ENCODE peak calls at places on chromosomes 6 and 20, in five cellular contexts. M, I, F, D and P are unnamed samples.
A peak's percentile ranks its signal among the peaks of the same experiment; 100 is the strongest.

GRCh38 chr6:14665827-14666724 is 548.5 kb downstream of the CD83 start:
- DNase-seq in D (no peak), F (peak; percentile 92), M (no peak), I (peak; percentile 51), P (no peak)

GRCh38 chr6:161010418-161010817 is 18.8 kb downstream of the MAP3K4 start:
- DNase-seq in M (no peak), D (no peak), F (peak; percentile 63), I (no peak), P (no peak)

GRCh38 chr6:46674410-46674809 is 13.3 kb upstream of the TDRD6 start:
- DNase-seq in M (no peak), I (no peak), D (no peak), F (no peak), P (no peak)

GRCh38 chr6:6105472-6106036 is 98.8 kb upstream of the NRN1 start:
- DNase-seq in D (no peak), I (no peak), M (no peak), F (no peak), P (no peak)

GRCh38 chr6:31172973-31173384 is 2.5 kb upstream of the POU5F1 start:
- DNase-seq in D (no peak), F (no peak), I (no peak), M (no peak), P (no peak)

GRCh38 chr6:66183982-66184555 is 477.0 kb upstream of the EYS start:
- DNase-seq in F (no peak), D (no peak), I (no peak), M (no peak), P (no peak)

GRCh38 chr6:31676904-31677303 is 4.0 kb downstream of the LY6G5C start:
- DNase-seq in M (no peak), F (no peak), D (no peak), I (no peak), P (no peak)

GRCh38 chr6:93624408-93624807 is 205.0 kb upstream of the EPHA7 start:
- DNase-seq in M (no peak), I (no peak), D (no peak), F (peak; percentile 2), P (no peak)

GRCh38 chr6:124964084-124964763 is 2.0 kb downstream of the RNF217 start:
- DNase-seq in I (peak; percentile 89), M (no peak), D (peak; percentile 69), F (peak; percentile 69), P (no peak)

GRCh38 chr6:148272084-148272483 is 70.6 kb upstream of the SASH1 start:
- DNase-seq in F (peak; percentile 90), M (no peak), D (no peak), I (no peak), P (no peak)

GRCh38 chr6:167492096-167492449 is 167.2 kb downstream of the TTLL2 start:
- DNase-seq in F (peak; percentile 24), I (no peak), M (no peak), D (no peak), P (no peak)

GRCh38 chr6:141388666-141389065 is 744.1 kb upstream of the GJE1 start:
- DNase-seq in M (no peak), D (no peak), F (no peak), I (no peak), P (no peak)

DNA sequence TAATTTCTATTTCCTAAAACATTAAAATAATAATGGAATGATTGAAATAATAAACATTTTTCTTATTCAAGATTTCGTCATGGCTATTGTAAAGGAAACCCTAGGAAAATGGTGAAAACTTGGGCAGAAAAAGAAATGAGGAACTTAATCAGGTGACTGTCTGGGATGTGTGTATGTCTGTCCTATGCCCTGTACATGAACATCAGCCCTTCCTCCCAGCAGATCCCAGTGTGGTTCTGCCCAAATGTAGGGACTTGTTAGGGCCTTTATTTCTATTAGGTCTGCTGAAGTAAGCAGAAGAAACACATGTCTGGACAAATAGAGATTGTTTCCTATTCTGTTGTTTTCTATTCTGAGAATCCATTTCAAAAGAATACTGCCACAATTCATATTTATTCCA is 13.1 kb downstream of the RIOK1 start:
- DNase-seq in I (no peak), M (no peak), F (no peak), D (no peak), P (no peak)
- TF ChIP-seq CTCF in I (no peak), M (no peak), F (no peak), D (no peak), P (no peak)

GRCh38 chr20:38387953-38388352 is 41.7 kb downstream of the LBP start:
- DNase-seq in I (no peak), D (no peak), M (no peak), F (no peak), P (no peak)
- TF ChIP-seq CTCF in I (no peak), D (no peak), M (no peak), F (no peak), P (no peak)

DNA sequence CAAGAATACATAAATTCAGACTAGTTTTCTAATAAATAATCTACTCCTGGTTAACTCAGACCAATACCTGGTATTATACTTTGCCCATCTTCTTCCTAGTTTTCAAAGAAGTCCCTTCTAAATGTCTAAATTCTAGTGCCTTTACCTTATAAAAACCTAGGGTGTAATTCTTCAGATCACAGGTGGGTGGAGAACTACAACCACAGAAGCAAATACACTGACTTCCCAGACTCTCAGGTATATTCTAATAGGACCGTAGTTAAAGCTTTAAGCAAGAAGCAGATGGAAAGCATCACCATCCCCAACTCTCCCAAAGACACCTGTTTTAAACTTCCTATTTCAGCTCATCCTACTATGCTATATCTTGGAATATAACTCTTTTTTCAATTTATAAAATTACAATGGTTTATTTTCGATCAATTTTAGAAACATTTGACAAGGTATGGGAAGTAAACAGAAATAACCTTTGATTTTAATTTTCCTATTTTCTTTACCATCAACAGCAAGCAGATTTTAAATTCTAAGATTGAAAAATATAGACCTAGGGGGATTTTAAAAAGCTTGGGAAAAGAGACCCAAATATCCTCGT is 15.8 kb downstream of the MAN1A1 start:
- DNase-seq in I (no peak), M (peak; percentile 40), F (no peak), D (no peak), P (no peak)
- TF ChIP-seq CTCF in I (peak; percentile 44), M (peak; percentile 58), F (peak; percentile 4), D (peak; percentile 48), P (peak; percentile 66)

GRCh38 chr20:54237544-54237943 is 29.7 kb downstream of the PFDN4 start:
- DNase-seq in I (no peak), D (no peak), M (no peak), F (no peak), P (no peak)
- TF ChIP-seq CTCF in I (no peak), D (no peak), M (no peak), F (no peak), P (no peak)

DNA sequence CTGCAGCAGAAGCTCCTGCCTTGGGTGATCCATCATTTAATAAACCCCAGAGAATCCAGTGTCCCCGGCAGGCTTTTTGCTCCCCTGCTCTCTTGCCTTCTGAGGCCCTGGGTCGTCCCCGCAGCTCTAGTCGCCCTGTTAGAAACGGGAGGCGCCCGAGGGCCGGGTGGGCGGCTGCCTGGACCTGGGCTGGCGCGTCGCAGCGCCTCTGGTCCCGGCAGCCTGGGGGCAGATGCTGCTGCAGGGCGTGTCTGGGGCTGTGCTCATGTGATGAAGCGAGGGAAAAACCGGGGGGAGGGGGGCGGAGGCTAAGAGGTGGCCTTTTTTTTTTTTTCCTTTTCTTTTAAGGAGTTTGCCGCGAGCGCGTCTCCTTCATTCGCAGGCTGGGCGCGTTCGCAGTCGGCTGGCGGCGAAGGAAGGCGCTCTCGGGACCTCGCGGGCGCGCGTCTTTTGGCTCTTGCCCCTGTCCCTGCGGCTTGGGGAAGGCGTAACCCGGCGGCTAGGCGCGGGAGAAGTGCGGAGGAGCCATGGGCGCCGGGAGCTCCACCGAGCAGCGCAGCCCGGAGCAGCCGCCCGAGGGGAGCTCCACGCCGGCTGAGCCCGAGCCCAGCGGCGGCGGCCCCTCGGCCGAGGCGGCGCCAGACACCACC is 394 bp downstream of the AKAP12 start:
- DNase-seq in F (peak; percentile 82), I (peak; percentile 44), D (peak; percentile 61), M (no peak), P (peak; percentile 67)
- TF ChIP-seq CTCF in F (peak; percentile 17), I (no peak), D (no peak), M (no peak), P (no peak)

DNA sequence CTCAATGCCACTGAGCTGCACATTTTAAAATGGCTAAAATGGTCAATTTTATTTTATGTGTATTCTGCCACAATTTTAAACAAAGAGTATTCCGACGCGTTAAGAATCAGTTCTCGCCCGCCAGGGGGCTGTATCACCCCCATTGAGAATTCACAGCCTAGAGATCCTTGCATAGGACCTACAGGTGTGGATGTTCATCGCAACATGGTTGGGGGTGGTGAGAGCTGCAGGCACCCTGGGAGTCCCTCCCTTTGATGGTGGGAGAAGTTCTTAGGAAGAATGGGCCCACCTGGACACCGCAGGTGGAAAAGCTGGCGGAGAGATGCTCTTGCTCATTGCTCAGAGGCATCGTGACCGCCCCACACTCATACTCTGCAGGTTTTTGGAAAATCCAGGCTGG is 63.5 kb downstream of the SLC2A10 start:
- DNase-seq in F (no peak), M (no peak), D (no peak), I (no peak), P (no peak)
- TF ChIP-seq CTCF in F (peak; percentile 14), M (no peak), D (no peak), I (peak; percentile 26), P (peak; percentile 50)

GRCh38 chr6:77010931-77011542 is 452.3 kb downstream of the HTR1B start:
- DNase-seq in F (no peak), D (no peak), M (no peak), I (no peak), P (no peak)

GRCh38 chr6:77017537-77017936 is 445.8 kb downstream of the HTR1B start:
- DNase-seq in D (no peak), M (no peak), F (no peak), I (peak; percentile 49), P (no peak)

GRCh38 chr6:77015350-77015749 is 447.9 kb downstream of the HTR1B start:
- DNase-seq in M (no peak), F (peak; percentile 59), I (no peak), D (no peak), P (no peak)

DNA sequence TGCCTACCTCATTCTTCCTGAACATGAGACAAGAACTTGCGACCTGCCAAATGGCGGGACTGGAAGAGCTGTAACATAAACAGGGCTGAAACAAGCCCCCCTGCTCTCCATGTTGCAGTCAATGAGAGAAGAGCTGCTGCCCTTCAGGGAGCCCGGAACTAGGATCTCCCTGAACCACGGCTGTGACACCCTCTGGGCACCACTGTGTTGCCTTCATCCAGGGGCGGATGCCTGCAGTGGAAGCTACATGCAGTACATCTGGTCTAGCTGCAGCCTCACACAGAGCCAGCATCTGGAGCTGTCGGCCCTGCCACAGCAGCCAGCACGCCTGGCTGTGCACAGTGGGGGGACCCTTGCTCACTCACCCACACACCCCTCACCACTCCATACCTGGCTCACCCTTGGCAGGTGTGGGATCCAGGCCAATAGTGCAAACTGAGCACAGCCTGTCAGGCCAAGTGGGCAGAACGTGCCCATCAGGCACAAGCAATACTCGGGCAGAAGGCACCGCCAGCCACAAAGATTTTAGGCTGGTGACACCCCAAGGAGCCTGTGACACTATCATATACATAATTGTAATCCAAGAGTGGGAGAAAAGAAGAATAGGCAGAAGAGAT is 451.3 kb downstream of the HTR1B start:
- DNase-seq in M (no peak), I (no peak), D (no peak), F (no peak), P (no peak)
- TF ChIP-seq CTCF in M (no peak), I (no peak), D (no peak), F (no peak), P (no peak)

GRCh38 chr6:157615411-157615763 is 207.7 kb upstream of the SNX9 start:
- DNase-seq in F (peak; percentile 27), I (no peak), D (peak; percentile 51), M (no peak), P (no peak)
- TF ChIP-seq CTCF in F (peak; percentile 26), I (no peak), D (no peak), M (no peak), P (no peak)

GRCh38 chr6:42084889-42085288 is 34.6 kb downstream of the TAF8 start:
- DNase-seq in I (no peak), D (no peak), M (no peak), F (no peak), P (no peak)
- TF ChIP-seq CTCF in I (no peak), D (no peak), M (no peak), F (no peak), P (peak; percentile 32)